ENCODE peak calls at places on chromosomes 2 and 18, in six cellular contexts. One of them, this sample, is unnamed.

GRCh38 chr2:195532255-195532627 is 124.8 kb upstream of the SLC39A10 start:
- DNase-seq in transverse colon: no peak
- DNase-seq in stomach: no peak
- DNase-seq in breast epithelium: no peak
- DNase-seq in HepG2: no peak
- DNase-seq in HCT116: no peak
- DNase-seq in this sample: no peak

GRCh38 chr2:176293334-176293733 is 24.1 kb downstream of the MTX2 start:
- DNase-seq in breast epithelium: no peak
- DNase-seq in stomach: no peak
- DNase-seq in HepG2: no peak
- DNase-seq in HCT116: no peak
- DNase-seq in transverse colon: no peak
- DNase-seq in this sample: no peak

GRCh38 chr2:132582360-132582759 is 87.6 kb downstream of the LYPD1 start:
- DNase-seq in HepG2: no peak
- DNase-seq in stomach: peak
- DNase-seq in HCT116: no peak
- DNase-seq in transverse colon: no peak
- DNase-seq in breast epithelium: no peak
- DNase-seq in this sample: no peak

GRCh38 chr2:121640380-121641326 is 8.6 kb downstream of the CLASP1 start:
- DNase-seq in HCT116: no peak
- DNase-seq in transverse colon: no peak
- DNase-seq in stomach: no peak
- DNase-seq in HepG2: peak
- DNase-seq in breast epithelium: no peak
- DNase-seq in this sample: no peak

GRCh38 chr18:58097127-58097906 is 53.3 kb downstream of the NEDD4L start:
- DNase-seq in HCT116: no peak
- DNase-seq in breast epithelium: no peak
- DNase-seq in transverse colon: no peak
- DNase-seq in stomach: peak
- DNase-seq in HepG2: peak
- DNase-seq in this sample: no peak

GRCh38 chr2:195658541-195658890 is 1.5 kb downstream of the SLC39A10 start:
- DNase-seq in stomach: no peak
- DNase-seq in breast epithelium: no peak
- DNase-seq in HCT116: no peak
- DNase-seq in HepG2: peak
- DNase-seq in transverse colon: no peak
- DNase-seq in this sample: no peak

GRCh38 chr2:109523536-109524361 is 90.0 kb downstream of the SEPTIN10 start:
- DNase-seq in stomach: no peak
- DNase-seq in HCT116: no peak
- DNase-seq in breast epithelium: no peak
- DNase-seq in transverse colon: no peak
- DNase-seq in HepG2: peak
- DNase-seq in this sample: no peak

GRCh38 chr2:152715854-152716428 is 1.3 kb downstream of the PRPF40A start:
- DNase-seq in HepG2: peak
- DNase-seq in HCT116: peak
- DNase-seq in transverse colon: no peak
- DNase-seq in stomach: no peak
- DNase-seq in breast epithelium: no peak
- DNase-seq in this sample: no peak

GRCh38 chr2:131724019-131724418 is 196.3 kb downstream of the CCDC74A start:
- DNase-seq in breast epithelium: no peak
- DNase-seq in HepG2: no peak
- DNase-seq in stomach: no peak
- DNase-seq in transverse colon: no peak
- DNase-seq in HCT116: no peak
- DNase-seq in this sample: no peak

GRCh38 chr2:112834379-112835014 is 2.1 kb downstream of the IL1B start:
- DNase-seq in transverse colon: peak
- DNase-seq in HCT116: no peak
- DNase-seq in HepG2: peak
- DNase-seq in breast epithelium: no peak
- DNase-seq in stomach: peak
- DNase-seq in this sample: no peak

GRCh38 chr2:101770672-101771071 is 73.2 kb downstream of the MAP4K4 start:
- DNase-seq in transverse colon: peak
- DNase-seq in HCT116: peak
- DNase-seq in HepG2: peak
- DNase-seq in stomach: no peak
- DNase-seq in breast epithelium: no peak
- DNase-seq in this sample: no peak

GRCh38 chr2:85748039-85748438 is 5.8 kb upstream of the ATOH8 start:
- DNase-seq in transverse colon: no peak
- DNase-seq in HCT116: no peak
- DNase-seq in breast epithelium: no peak
- DNase-seq in HepG2: no peak
- DNase-seq in stomach: no peak
- DNase-seq in this sample: no peak

GRCh38 chr2:72619622-72620021 is 206.2 kb downstream of the EXOC6B start:
- DNase-seq in breast epithelium: no peak
- DNase-seq in stomach: no peak
- DNase-seq in transverse colon: no peak
- DNase-seq in HCT116: no peak
- DNase-seq in HepG2: no peak
- DNase-seq in this sample: no peak

GRCh38 chr18:77095356-77096030 is 37.1 kb downstream of the MBP start:
- DNase-seq in HepG2: no peak
- DNase-seq in transverse colon: no peak
- DNase-seq in HCT116: no peak
- DNase-seq in breast epithelium: no peak
- DNase-seq in stomach: no peak
- DNase-seq in this sample: no peak

GRCh38 chr18:70289351-70290330 is 796 bp downstream of the SOCS6 start:
- DNase-seq in breast epithelium: no peak
- DNase-seq in HepG2: no peak
- DNase-seq in HCT116: no peak
- DNase-seq in stomach: peak
- DNase-seq in transverse colon: peak
- DNase-seq in this sample: peak

GRCh38 chr18:11506871-11507270 is 102.5 kb upstream of the SLC35G4 start:
- DNase-seq in HCT116: no peak
- DNase-seq in HepG2: no peak
- DNase-seq in breast epithelium: no peak
- DNase-seq in stomach: no peak
- DNase-seq in transverse colon: no peak
- DNase-seq in this sample: no peak

GRCh38 chr2:223563462-223563861 is 38.7 kb downstream of the SCG2 start:
- DNase-seq in HepG2: peak
- DNase-seq in transverse colon: no peak
- DNase-seq in stomach: no peak
- DNase-seq in breast epithelium: no peak
- DNase-seq in HCT116: peak
- DNase-seq in this sample: no peak

GRCh38 chr2:66929632-66930385 is 467.3 kb upstream of the ETAA1 start:
- DNase-seq in HCT116: no peak
- DNase-seq in stomach: peak
- DNase-seq in HepG2: no peak
- DNase-seq in breast epithelium: peak
- DNase-seq in transverse colon: peak
- DNase-seq in this sample: no peak

GRCh38 chr18:21897811-21898210 is 157.2 kb downstream of the MIB1 start:
- DNase-seq in HCT116: peak
- DNase-seq in stomach: peak
- DNase-seq in breast epithelium: no peak
- DNase-seq in transverse colon: peak
- DNase-seq in HepG2: peak
- DNase-seq in this sample: peak

GRCh38 chr18:944440-944839 is 39.8 kb downstream of the ADCYAP1 start:
- DNase-seq in HCT116: no peak
- DNase-seq in HepG2: no peak
- DNase-seq in stomach: no peak
- DNase-seq in breast epithelium: no peak
- DNase-seq in transverse colon: no peak
- DNase-seq in this sample: no peak

GRCh38 chr2:84435331-84436081 is 23.6 kb downstream of the SUCLG1 start:
- DNase-seq in transverse colon: no peak
- DNase-seq in HepG2: no peak
- DNase-seq in stomach: no peak
- DNase-seq in breast epithelium: no peak
- DNase-seq in HCT116: no peak
- DNase-seq in this sample: no peak

GRCh38 chr2:37670378-37671012 is 947 bp downstream of the CDC42EP3 start:
- DNase-seq in stomach: no peak
- DNase-seq in HepG2: no peak
- DNase-seq in breast epithelium: no peak
- DNase-seq in transverse colon: no peak
- DNase-seq in HCT116: no peak
- DNase-seq in this sample: no peak

GRCh38 chr2:37671816-37672103 is 318 bp upstream of the CDC42EP3 start:
- DNase-seq in HCT116: no peak
- DNase-seq in stomach: no peak
- DNase-seq in breast epithelium: no peak
- DNase-seq in HepG2: no peak
- DNase-seq in transverse colon: no peak
- DNase-seq in this sample: no peak

GRCh38 chr2:37671013-37671815 is at the start of gene CDC42EP3:
- DNase-seq in stomach: peak
- DNase-seq in breast epithelium: peak
- DNase-seq in transverse colon: peak
- DNase-seq in HepG2: no peak
- DNase-seq in HCT116: no peak
- DNase-seq in this sample: peak

GRCh38 chr2:37672870-37673184 is 1.4 kb upstream of the CDC42EP3 start:
- DNase-seq in transverse colon: no peak
- DNase-seq in HCT116: no peak
- DNase-seq in breast epithelium: no peak
- DNase-seq in HepG2: no peak
- DNase-seq in stomach: no peak
- DNase-seq in this sample: no peak

DNA sequence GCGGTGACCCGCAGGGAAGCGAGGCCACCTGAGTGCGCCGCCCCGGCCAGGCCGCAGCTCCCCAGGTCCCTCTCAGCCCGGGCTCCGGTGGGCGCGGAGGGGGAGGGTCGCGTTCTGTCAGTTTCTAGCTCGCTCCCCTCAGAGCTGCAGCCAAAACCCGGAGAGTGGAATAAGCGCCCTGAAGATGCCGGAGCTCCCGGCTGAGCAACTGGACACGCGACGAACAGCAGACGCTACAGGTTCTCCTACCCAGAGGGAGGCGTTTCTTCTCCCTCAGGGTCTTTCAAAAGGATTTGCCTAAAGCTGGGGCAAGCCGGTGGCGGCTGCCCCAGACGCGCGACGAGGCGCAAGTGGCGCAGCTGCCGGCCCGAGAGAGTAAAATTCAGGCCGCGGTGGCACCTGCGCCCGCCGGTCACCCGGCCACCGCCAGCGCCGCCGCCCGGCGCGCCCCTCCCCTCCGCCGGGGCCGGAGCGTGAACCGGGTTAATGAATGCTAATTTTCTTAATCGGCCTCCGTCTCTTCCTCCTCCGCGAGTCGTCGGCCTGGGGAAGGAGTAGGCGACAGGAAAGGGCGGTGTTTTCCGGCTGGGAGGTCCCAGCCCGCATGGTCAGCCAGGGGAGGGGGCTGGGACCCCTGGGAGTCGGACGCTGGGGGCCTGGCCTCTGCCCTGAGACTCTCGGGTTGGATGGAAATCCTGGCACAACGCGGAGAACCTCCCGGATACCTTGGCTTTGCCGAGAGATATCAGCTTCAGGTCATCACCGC is 845 bp upstream of the CDC42EP3 start:
- DNase-seq in breast epithelium: peak
- DNase-seq in stomach: peak
- DNase-seq in transverse colon: peak
- DNase-seq in HCT116: peak
- DNase-seq in HepG2: peak
- DNase-seq in this sample: peak
- TF ChIP-seq POLR2A in breast epithelium: no peak
- TF ChIP-seq POLR2A in stomach: no peak
- TF ChIP-seq POLR2A in transverse colon: no peak
- TF ChIP-seq POLR2A in HCT116: no peak
- TF ChIP-seq POLR2A in HepG2: no peak
- TF ChIP-seq POLR2A in this sample: no peak

GRCh38 chr2:234496442-234496834 is 443 bp downstream of the ARL4C start:
- DNase-seq in transverse colon: peak
- DNase-seq in breast epithelium: no peak
- DNase-seq in stomach: peak
- DNase-seq in HepG2: no peak
- DNase-seq in HCT116: no peak
- DNase-seq in this sample: no peak
- TF ChIP-seq POLR2AphosphoS5 in transverse colon: no peak
- TF ChIP-seq POLR2AphosphoS5 in breast epithelium: peak
- TF ChIP-seq POLR2AphosphoS5 in stomach: no peak
- TF ChIP-seq POLR2AphosphoS5 in HepG2: no peak
- TF ChIP-seq POLR2AphosphoS5 in HCT116: no peak
- TF ChIP-seq POLR2AphosphoS5 in this sample: no peak

DNA sequence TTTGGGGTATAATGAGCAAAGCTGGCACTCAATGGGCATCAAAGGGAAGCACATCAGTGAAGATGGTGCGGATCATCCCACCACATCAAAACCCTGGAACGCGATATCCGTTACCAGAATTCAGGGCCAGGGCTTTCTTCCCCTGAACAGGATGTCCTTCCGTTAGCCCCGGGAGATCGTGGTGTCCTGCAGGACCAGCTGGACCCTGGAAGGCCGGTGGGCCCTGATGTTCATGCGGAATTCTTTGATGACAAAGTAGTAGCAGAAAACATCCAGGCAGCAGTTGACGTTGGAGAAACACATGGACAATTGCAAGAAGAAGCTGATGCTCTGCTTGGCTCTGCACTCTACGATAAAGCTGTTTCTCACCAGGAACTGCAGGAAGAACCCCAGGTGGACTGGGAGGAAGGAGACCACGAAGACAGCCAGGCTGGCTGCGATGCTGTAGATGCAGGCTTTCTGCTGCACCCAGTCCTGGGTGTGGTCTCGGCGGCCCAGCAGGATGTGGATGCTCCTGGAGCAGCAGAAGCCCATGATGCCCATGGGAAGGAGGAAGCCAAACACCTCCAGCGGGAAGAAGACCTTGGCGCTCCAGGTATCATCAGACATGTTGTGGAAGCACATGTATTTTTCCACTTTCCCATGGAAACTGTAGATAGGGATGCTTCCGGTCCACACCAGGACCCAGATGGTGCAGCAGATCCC is 15.0 kb downstream of the GPR55 start:
- DNase-seq in breast epithelium: peak
- DNase-seq in stomach: no peak
- DNase-seq in HCT116: no peak
- DNase-seq in transverse colon: peak
- DNase-seq in HepG2: no peak
- DNase-seq in this sample: no peak
- TF ChIP-seq POLR2A in breast epithelium: no peak
- TF ChIP-seq POLR2A in stomach: no peak
- TF ChIP-seq POLR2A in HCT116: no peak
- TF ChIP-seq POLR2A in transverse colon: no peak
- TF ChIP-seq POLR2A in HepG2: no peak
- TF ChIP-seq POLR2A in this sample: no peak

DNA sequence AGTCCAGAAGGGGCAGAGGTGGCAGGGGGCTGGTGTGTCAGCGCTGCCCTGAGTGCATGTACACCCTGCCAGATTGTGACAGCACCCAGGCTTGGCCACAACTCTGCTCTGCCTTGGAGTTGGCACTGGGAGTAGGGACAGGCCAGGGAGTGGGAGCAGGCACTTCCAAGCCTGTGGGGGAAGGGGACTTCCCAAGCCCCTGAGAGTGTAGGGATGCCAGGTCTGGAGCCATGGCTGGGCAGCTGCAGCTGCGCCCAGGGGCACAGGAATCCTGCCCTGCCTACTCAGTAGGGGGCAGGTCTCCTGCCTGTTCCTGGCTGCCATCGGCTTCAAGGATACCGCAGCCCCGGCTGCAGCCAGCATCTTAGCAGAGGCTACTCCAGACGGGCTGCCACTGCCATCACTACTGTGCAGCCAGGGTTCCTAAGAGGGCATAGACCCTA is 109.4 kb downstream of the CALCRL start:
- DNase-seq in HCT116: no peak
- DNase-seq in transverse colon: no peak
- DNase-seq in stomach: no peak
- DNase-seq in HepG2: no peak
- DNase-seq in breast epithelium: no peak
- DNase-seq in this sample: no peak
- TF ChIP-seq POLR2AphosphoS5 in HCT116: no peak
- TF ChIP-seq POLR2AphosphoS5 in transverse colon: no peak
- TF ChIP-seq POLR2AphosphoS5 in stomach: no peak
- TF ChIP-seq POLR2AphosphoS5 in HepG2: no peak
- TF ChIP-seq POLR2AphosphoS5 in breast epithelium: no peak
- TF ChIP-seq POLR2AphosphoS5 in this sample: no peak

This sample was measured in GM12891.